ENCODE peak calls at places on chromosome X, in five cellular contexts. W, V, U, M and N are unnamed samples.

GRCh38 chrX:46044486-46044885 is 500.7 kb downstream of the ZNF674 start:
- DNase-seq in W (no peak), V (no peak), U (no peak), M (no peak), N (no peak)

GRCh38 chrX:33053001-33053400 is 158.3 kb downstream of the DMD start:
- DNase-seq in W (no peak), V (no peak), U (no peak), M (no peak), N (no peak)

GRCh38 chrX:25052798-25053534 is 37.2 kb upstream of the ARX start:
- DNase-seq in W (peak; percentile 72), V (no peak), U (no peak), M (no peak), N (no peak)

GRCh38 chrX:39821011-39821708 is 276.6 kb downstream of the BCOR start:
- DNase-seq in W (peak; percentile 87), V (peak; percentile 49), U (peak; percentile 74), M (peak; percentile 88), N (peak; percentile 97)

GRCh38 chrX:54509401-54509800 is 13.4 kb upstream of the FGD1 start:
- DNase-seq in W (no peak), V (peak; percentile 40), U (no peak), M (no peak), N (no peak)

GRCh38 chrX:154530286-154530685 is 14.3 kb upstream of the FAM3A start:
- DNase-seq in W (no peak), V (no peak), U (no peak), M (no peak), N (no peak)

GRCh38 chrX:39815621-39816020 is 282.1 kb downstream of the BCOR start:
- DNase-seq in W (peak; percentile 71), V (peak; percentile 50), U (no peak), M (no peak), N (peak; percentile 74)

GRCh38 chrX:153439977-153440376 is 5.9 kb downstream of the TREX2 start:
- DNase-seq in W (no peak), V (no peak), U (no peak), M (no peak), N (no peak)

GRCh38 chrX:44043496-44043895 is 70.3 kb upstream of the NDP start:
- DNase-seq in W (no peak), V (no peak), U (no peak), M (no peak), N (no peak)

GRCh38 chrX:70970482-70970999 is 39.6 kb upstream of the SLC7A3 start:
- DNase-seq in W (no peak), V (peak; percentile 32), U (no peak), M (no peak), N (no peak)

GRCh38 chrX:98956014-98956413 is 1454.1 kb downstream of the PCDH19 start:
- DNase-seq in W (peak; percentile 86), V (no peak), U (no peak), M (peak; percentile 6), N (no peak)

DNA sequence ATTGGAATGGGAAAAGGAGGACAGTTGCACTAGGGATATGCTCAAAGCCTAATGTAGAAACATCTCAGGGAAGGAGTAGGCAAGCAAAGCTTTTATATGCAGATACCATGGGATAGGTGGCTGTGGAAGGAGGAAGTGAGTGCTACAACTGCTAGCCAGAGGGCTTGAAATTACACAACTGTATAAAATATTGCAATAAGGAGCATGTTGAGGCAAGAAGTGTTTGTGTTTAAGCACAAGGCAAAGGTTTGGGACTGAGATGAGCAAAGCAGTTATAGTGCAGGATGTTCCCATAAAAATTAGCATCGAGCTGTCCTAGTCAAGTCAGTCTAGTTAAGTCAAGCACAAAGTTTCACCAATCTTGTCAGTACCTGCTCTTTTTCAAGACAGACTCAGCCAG is 35.6 kb upstream of the DCAF8L1 start:
- DNase-seq in W (no peak), V (no peak), U (no peak), M (no peak), N (no peak)
- H3K27me3 ChIP-seq in W (no peaks in the 10 kb centered on the region), V (no peaks in the 10 kb centered on the region), U (no peaks in the 10 kb centered on the region), M (no peaks in the 10 kb centered on the region), N (no peaks in the 10 kb centered on the region)

DNA sequence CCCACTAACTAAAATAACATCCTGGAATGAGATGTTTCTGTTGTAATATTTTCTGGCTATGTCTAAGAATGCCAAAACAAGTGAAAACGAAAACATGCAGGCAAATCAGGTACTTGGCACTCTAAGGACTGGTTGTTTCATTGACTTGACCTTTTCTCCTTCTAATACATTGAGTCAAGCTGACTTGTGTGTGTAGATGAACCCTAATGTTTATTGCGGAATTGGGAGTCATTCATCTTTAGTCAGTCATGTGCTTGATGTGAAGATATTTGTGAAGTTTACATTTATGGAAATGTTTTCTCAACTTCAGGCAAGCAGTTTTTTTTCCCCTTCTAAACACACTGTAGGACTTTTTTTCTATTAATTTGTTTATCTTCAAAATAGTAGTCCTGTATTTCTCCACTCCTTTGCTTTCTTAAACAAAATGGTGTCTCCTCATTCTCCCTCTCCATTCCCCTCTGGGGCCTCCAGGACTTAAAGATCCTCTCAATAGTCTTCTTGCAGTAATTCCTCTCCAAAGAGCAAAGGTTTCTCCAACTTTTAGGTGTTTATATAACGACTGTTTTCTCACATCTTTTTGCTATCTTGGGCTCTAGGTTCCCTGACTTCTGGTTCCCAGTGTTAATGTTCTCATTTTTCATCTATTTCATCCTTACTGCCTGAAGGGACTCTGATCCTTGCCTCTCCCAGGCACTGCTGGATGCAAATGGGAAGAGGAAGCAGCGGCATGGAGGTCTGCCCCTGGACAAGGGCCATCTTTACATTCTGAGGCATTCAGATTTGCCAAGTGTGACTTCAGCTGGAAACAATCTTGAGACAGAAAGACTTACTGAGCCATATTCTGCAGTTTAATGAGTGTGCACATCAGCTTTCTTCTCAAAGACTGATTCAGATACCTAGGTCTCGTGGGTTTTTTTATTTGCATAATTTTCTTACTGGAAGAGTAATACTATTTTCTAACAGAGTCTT is 166.4 kb downstream of the ARHGAP6 start:
- DNase-seq in W (no peak), V (peak; percentile 62), U (no peak), M (no peak), N (no peak)
- H3K27me3 ChIP-seq in W (no peaks in the 10 kb centered on the region), V (no peaks in the 10 kb centered on the region), U (no peaks in the 10 kb centered on the region), M (peaks cover 15% of the 10 kb centered on the region), N (no peaks in the 10 kb centered on the region)

GRCh38 chrX:47873123-47873522 is 36.4 kb downstream of the ZNF81 start:
- DNase-seq in W (no peak), V (no peak), U (no peak), M (no peak), N (no peak)
- H3K27me3 ChIP-seq in W (no peaks in the 10 kb centered on the region), V (no peaks in the 10 kb centered on the region), U (no peaks in the 10 kb centered on the region), M (no peaks in the 10 kb centered on the region), N (no peaks in the 10 kb centered on the region)

GRCh38 chrX:130176942-130177341 is 5.2 kb downstream of the RAB33A start:
- DNase-seq in W (no peak), V (no peak), U (no peak), M (no peak), N (no peak)
- H3K27me3 ChIP-seq in W (peaks cover 19% of the 10 kb centered on the region), V (peaks cover 5% of the 10 kb centered on the region), U (no peaks in the 10 kb centered on the region), M (no peaks in the 10 kb centered on the region), N (peaks cover 19% of the 10 kb centered on the region)

GRCh38 chrX:10296581-10296980 is 139.8 kb downstream of the CLCN4 start:
- DNase-seq in W (no peak), V (peak; percentile 79), U (no peak), M (no peak), N (no peak)
- H3K27me3 ChIP-seq in W (no peaks in the 10 kb centered on the region), V (no peaks in the 10 kb centered on the region), U (no peaks in the 10 kb centered on the region), M (peaks cover 9% of the 10 kb centered on the region), N (no peaks in the 10 kb centered on the region)